ENCODE peak calls at places on chromosomes 16 and 17, in five cellular contexts. M is iPS DF 19.7; J is NCI-H1092; Y is RCC 7860; C is stimulated activated CD8-positive, alpha-beta memory T cell treated with anti-CD3 and anti-CD28 coated beads, Interleukin-15, amount 100 ng/mL, for 1 hour. S is an unnamed sample.

GRCh38 chr17:83144421-83145357 is 65.3 kb downstream of the METRNL start:
- DNase-seq in C (no peak), M (no peak), J (no peak), Y (no peak), S (no peak)

GRCh38 chr17:65644545-65644944 is 83.1 kb upstream of the AXIN2 start:
- DNase-seq in C (no peak), Y (no peak), M (no peak), J (no peak), S (no peak)

GRCh38 chr16:77434365-77435239 is at the start of gene ADAMTS18:
- DNase-seq in Y (no peak), M (no peak), J (no peak), C (no peak), S (no peak)

GRCh38 chr16:86074651-86075487 is 175.9 kb downstream of the IRF8 start:
- DNase-seq in M (no peak), C (no peak), Y (no peak), J (no peak), S (no peak)

GRCh38 chr16:69520800-69521602 is 44.8 kb upstream of the NFAT5 start:
- DNase-seq in C (no peak), M (no peak), Y (no peak), J (no peak), S (peak)

GRCh38 chr16:26175944-26176343 is 484.2 kb downstream of the HS3ST4 start:
- DNase-seq in M (no peak), C (no peak), J (no peak), Y (no peak), S (no peak)

GRCh38 chr16:26491962-26492361 is 574.8 kb upstream of the C16orf82 start:
- DNase-seq in Y (no peak), C (no peak), M (no peak), J (no peak), S (no peak)

GRCh38 chr17:57372156-57372555 is 115.8 kb downstream of the MSI2 start:
- DNase-seq in J (no peak), C (no peak), Y (peak), M (no peak), S (peak)

GRCh38 chr17:71003736-71004135 is 834.4 kb downstream of the KCNJ2 start:
- DNase-seq in J (no peak), Y (no peak), C (no peak), M (peak), S (no peak)

GRCh38 chr16:31451681-31452351 is 7.5 kb upstream of the ARMC5 start:
- DNase-seq in Y (peak), C (no peak), J (peak), M (no peak), S (peak)

GRCh38 chr17:51224615-51225262 is 35.1 kb downstream of the MBTD1 start:
- DNase-seq in Y (no peak), M (no peak), C (no peak), J (no peak), S (no peak)

GRCh38 chr16:3012828-3013420 is at the start of gene CLDN9:
- DNase-seq in C (no peak), J (peak), Y (no peak), M (no peak), S (no peak)

GRCh38 chr16:10368984-10369551 is 16.8 kb upstream of the ATF7IP2 start:
- DNase-seq in J (no peak), Y (no peak), M (no peak), C (no peak), S (peak)

GRCh38 chr17:62826956-62827355 is 18.8 kb upstream of the MARCHF10 start:
- DNase-seq in Y (no peak), C (no peak), M (no peak), J (no peak), S (no peak)

GRCh38 chr17:65588194-65588808 is 26.9 kb upstream of the AXIN2 start:
- DNase-seq in M (no peak), C (no peak), Y (no peak), J (peak), S (peak)

GRCh38 chr16:87271256-87271655 is 45.9 kb downstream of the C16orf95 start:
- DNase-seq in J (no peak), C (no peak), M (no peak), Y (no peak), S (no peak)

GRCh38 chr16:84741351-84741791 is 41.6 kb downstream of the USP10 start:
- DNase-seq in Y (peak), J (no peak), C (no peak), M (no peak), S (no peak)

GRCh38 chr17:31508310-31509094 is 117.0 kb downstream of the RAB11FIP4 start:
- DNase-seq in C (peak), M (no peak), J (no peak), Y (no peak), S (peak)

GRCh38 chr16:23670137-23670776 is 8.4 kb upstream of the PLK1 start:
- DNase-seq in Y (peak), C (no peak), M (no peak), J (no peak), S (no peak)

GRCh38 chr16:47970291-47970931 is 185.4 kb downstream of the ABCC12 start:
- DNase-seq in J (no peak), Y (peak), C (no peak), M (peak), S (peak)

GRCh38 chr17:48439875-48440505 is 10.0 kb upstream of the SKAP1 start:
- DNase-seq in C (no peak), J (no peak), M (no peak), Y (no peak), S (no peak)

S was measured in HepG2.